ENCODE peak calls at places on chromosomes 6 and 20, in seven cellular contexts. F is activated CD4-positive, alpha-beta T cell treated with anti-CD3 and anti-CD28 coated beads, Interleukin-2, amount 50 U/mL, for 24 hours; L is NCI-H446 treated with DMSO at 0.1 percent for 48 hours; U is HTR-8/SVneo; T is left lung; Q is adipocyte; A is stimulated activated CD4-positive, alpha-beta T cell treated with anti-CD3 and anti-CD28 coated beads, TNF-alpha, amount 100 ng/mL, for 48 hours. E is an unnamed sample.

GRCh38 chr6:137095651-137096238 is 51.0 kb upstream of the IL20RA start:
- DNase-seq in U (no peak), Q (no peak), F (no peak), L (no peak), T (no peak), A (no peak), E (no peak)

GRCh38 chr6:159169193-159169555 is at the start of gene FNDC1:
- DNase-seq in T (peak), A (peak), Q (peak), U (peak), F (peak), L (no peak), E (peak)

GRCh38 chr20:3846378-3846739 is 275 bp upstream of the MAVS start:
- DNase-seq in Q (no peak), T (no peak), U (no peak), F (no peak), L (no peak), A (no peak), E (no peak)

GRCh38 chr6:82179415-82179814 is 68.1 kb downstream of the IBTK start:
- DNase-seq in A (no peak), L (no peak), U (no peak), F (no peak), Q (no peak), T (no peak), E (no peak)

GRCh38 chr6:40398034-40398679 is 189.0 kb downstream of the LRFN2 start:
- DNase-seq in T (no peak), U (no peak), L (no peak), Q (no peak), F (no peak), A (no peak), E (no peak)

GRCh38 chr6:79640146-79641111 is 9.3 kb downstream of the SH3BGRL2 start:
- DNase-seq in U (no peak), F (no peak), Q (no peak), T (peak), L (no peak), A (no peak), E (no peak)

GRCh38 chr6:3696525-3696924 is 55.0 kb downstream of the PXDC1 start:
- DNase-seq in U (no peak), L (no peak), Q (peak), A (no peak), F (no peak), T (no peak), E (peak)

GRCh38 chr6:38578075-38578474 is 61.7 kb downstream of the BTBD9 start:
- DNase-seq in A (no peak), Q (no peak), T (no peak), F (no peak), U (no peak), L (no peak), E (no peak)

GRCh38 chr6:139161817-139162284 is 27.0 kb downstream of the HECA start:
- DNase-seq in L (no peak), U (no peak), T (no peak), A (no peak), F (no peak), Q (no peak), E (no peak)

E was measured in AG20443.